ENCODE peak calls at places on chromosomes 13 and 19, in eight cellular contexts. One of them, this sample, is unnamed.

GRCh38 chr19:49335071-49335783 is at the start of gene CD37:
- DNase-seq in suprapubic skin: peak; percentile 74
- DNase-seq in GM12878: no peak
- DNase-seq in spleen: peak; percentile 90
- DNase-seq in endothelial cell of umbilical vein: no peak
- DNase-seq in stomach: peak; percentile 33
- DNase-seq in breast epithelium: peak; percentile 49
- DNase-seq in prostate gland: no peak
- DNase-seq in this sample: no peak

GRCh38 chr13:21060063-21060826 is 1.1 kb downstream of the LATS2 start:
- DNase-seq in suprapubic skin: no peak
- DNase-seq in GM12878: no peak
- DNase-seq in spleen: peak; percentile 88
- DNase-seq in endothelial cell of umbilical vein: peak; percentile 42
- DNase-seq in stomach: peak; percentile 52
- DNase-seq in breast epithelium: no peak
- DNase-seq in prostate gland: peak; percentile 17
- DNase-seq in this sample: no peak

GRCh38 chr13:96089749-96090239 is at the start of gene HS6ST3:
- DNase-seq in suprapubic skin: no peak
- DNase-seq in GM12878: no peak
- DNase-seq in spleen: no peak
- DNase-seq in endothelial cell of umbilical vein: peak; percentile 15
- DNase-seq in stomach: peak; percentile 73
- DNase-seq in breast epithelium: no peak
- DNase-seq in prostate gland: peak; percentile 10
- DNase-seq in this sample: no peak

GRCh38 chr13:33367931-33368330 is 82.4 kb upstream of the STARD13 start:
- DNase-seq in suprapubic skin: no peak
- DNase-seq in GM12878: peak; percentile 23
- DNase-seq in spleen: no peak
- DNase-seq in endothelial cell of umbilical vein: peak; percentile 15
- DNase-seq in stomach: peak; percentile 58
- DNase-seq in breast epithelium: no peak
- DNase-seq in prostate gland: no peak
- DNase-seq in this sample: no peak

GRCh38 chr13:101354895-101355294 is 61.4 kb downstream of the NALCN start:
- DNase-seq in suprapubic skin: no peak
- DNase-seq in GM12878: no peak
- DNase-seq in spleen: no peak
- DNase-seq in endothelial cell of umbilical vein: no peak
- DNase-seq in stomach: no peak
- DNase-seq in breast epithelium: no peak
- DNase-seq in prostate gland: no peak
- DNase-seq in this sample: no peak

GRCh38 chr19:57239982-57240310 is 486 bp upstream of the ZNF805 start:
- DNase-seq in suprapubic skin: no peak
- DNase-seq in GM12878: no peak
- DNase-seq in spleen: no peak
- DNase-seq in endothelial cell of umbilical vein: no peak
- DNase-seq in stomach: no peak
- DNase-seq in breast epithelium: no peak
- DNase-seq in prostate gland: no peak
- DNase-seq in this sample: no peak

GRCh38 chr19:48833977-48834376 is 2.3 kb downstream of the HSD17B14 start:
- DNase-seq in suprapubic skin: no peak
- DNase-seq in GM12878: no peak
- DNase-seq in spleen: no peak
- DNase-seq in endothelial cell of umbilical vein: no peak
- DNase-seq in stomach: no peak
- DNase-seq in breast epithelium: no peak
- DNase-seq in prostate gland: no peak
- DNase-seq in this sample: no peak

GRCh38 chr13:34412295-34412694 is 529.8 kb upstream of the NBEA start:
- DNase-seq in suprapubic skin: no peak
- DNase-seq in GM12878: no peak
- DNase-seq in spleen: no peak
- DNase-seq in endothelial cell of umbilical vein: no peak
- DNase-seq in stomach: no peak
- DNase-seq in breast epithelium: no peak
- DNase-seq in prostate gland: no peak
- DNase-seq in this sample: no peak

DNA sequence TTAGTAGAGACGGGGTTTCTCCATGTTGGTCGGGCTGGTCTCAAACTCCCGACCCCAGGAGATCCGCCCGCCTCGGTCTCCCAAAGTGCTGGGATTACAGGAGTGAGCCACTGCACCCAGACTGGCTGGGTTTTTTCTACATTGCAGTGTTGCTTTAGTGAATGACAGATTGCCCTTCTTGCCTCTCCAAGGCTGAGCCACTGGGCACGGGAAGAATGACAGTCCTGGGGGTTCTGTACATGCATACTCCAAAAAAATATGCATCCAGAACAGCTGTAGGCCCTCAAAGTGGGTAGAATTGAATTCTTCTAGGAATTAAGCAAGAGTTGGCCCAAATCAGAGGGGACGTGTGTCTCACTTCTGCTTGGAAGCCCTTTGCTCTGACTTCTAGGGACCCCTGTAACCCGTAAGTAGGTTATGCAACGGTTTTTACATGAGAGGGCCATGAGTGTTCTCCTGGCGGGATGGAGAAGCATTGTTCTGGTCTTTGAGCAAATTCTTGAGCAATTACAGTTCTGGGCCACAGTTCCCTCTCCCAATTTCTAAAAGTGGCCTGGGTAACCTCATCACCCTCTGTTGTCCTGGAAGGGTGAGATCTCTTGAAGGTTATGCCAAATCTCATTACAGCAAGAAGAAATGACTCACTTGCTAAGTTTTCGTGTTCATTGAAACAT is 3.6 kb downstream of the ACTN4 start:
- DNase-seq in suprapubic skin: no peak
- DNase-seq in GM12878: no peak
- DNase-seq in spleen: no peak
- DNase-seq in endothelial cell of umbilical vein: peak; percentile 60
- DNase-seq in stomach: no peak
- DNase-seq in breast epithelium: no peak
- DNase-seq in prostate gland: no peak
- DNase-seq in this sample: peak; percentile 100
- TF ChIP-seq POLR2AphosphoS5 in suprapubic skin: no peak
- TF ChIP-seq POLR2AphosphoS5 in GM12878: no peak
- TF ChIP-seq POLR2AphosphoS5 in spleen: no peak
- TF ChIP-seq POLR2AphosphoS5 in endothelial cell of umbilical vein: no peak
- TF ChIP-seq POLR2AphosphoS5 in stomach: peak; percentile 47
- TF ChIP-seq POLR2AphosphoS5 in breast epithelium: no peak
- TF ChIP-seq POLR2AphosphoS5 in prostate gland: peak; percentile 5
- TF ChIP-seq POLR2AphosphoS5 in this sample: no peak

GRCh38 chr19:16969127-16969526 is 57.5 kb downstream of the CPAMD8 start:
- DNase-seq in suprapubic skin: no peak
- DNase-seq in GM12878: no peak
- DNase-seq in spleen: no peak
- DNase-seq in endothelial cell of umbilical vein: no peak
- DNase-seq in stomach: no peak
- DNase-seq in breast epithelium: peak; percentile 9
- DNase-seq in prostate gland: no peak
- DNase-seq in this sample: no peak
- TF ChIP-seq CTCF in suprapubic skin: peak; percentile 27
- TF ChIP-seq CTCF in GM12878: peak; percentile 23
- TF ChIP-seq CTCF in spleen: no peak
- TF ChIP-seq CTCF in endothelial cell of umbilical vein: no peak
- TF ChIP-seq CTCF in stomach: no peak
- TF ChIP-seq CTCF in breast epithelium: no peak
- TF ChIP-seq CTCF in prostate gland: peak; percentile 9
- TF ChIP-seq CTCF in this sample: no peak

GRCh38 chr13:48904668-48905290 is 70.9 kb upstream of the FNDC3A start:
- DNase-seq in suprapubic skin: no peak
- DNase-seq in GM12878: no peak
- DNase-seq in spleen: no peak
- DNase-seq in endothelial cell of umbilical vein: no peak
- DNase-seq in stomach: no peak
- DNase-seq in breast epithelium: no peak
- DNase-seq in prostate gland: no peak
- DNase-seq in this sample: no peak
- H3K27ac ChIP-seq in suprapubic skin: no peak overlapping the region
- H3K27ac ChIP-seq in GM12878: no peak overlapping the region
- H3K27ac ChIP-seq in spleen: no peak overlapping the region
- H3K27ac ChIP-seq in endothelial cell of umbilical vein: no peak overlapping the region
- H3K27ac ChIP-seq in stomach: no peak overlapping the region
- H3K27ac ChIP-seq in breast epithelium: no peak overlapping the region
- H3K27ac ChIP-seq in prostate gland: no peak overlapping the region
- H3K27ac ChIP-seq in this sample: no peak overlapping the region

DNA sequence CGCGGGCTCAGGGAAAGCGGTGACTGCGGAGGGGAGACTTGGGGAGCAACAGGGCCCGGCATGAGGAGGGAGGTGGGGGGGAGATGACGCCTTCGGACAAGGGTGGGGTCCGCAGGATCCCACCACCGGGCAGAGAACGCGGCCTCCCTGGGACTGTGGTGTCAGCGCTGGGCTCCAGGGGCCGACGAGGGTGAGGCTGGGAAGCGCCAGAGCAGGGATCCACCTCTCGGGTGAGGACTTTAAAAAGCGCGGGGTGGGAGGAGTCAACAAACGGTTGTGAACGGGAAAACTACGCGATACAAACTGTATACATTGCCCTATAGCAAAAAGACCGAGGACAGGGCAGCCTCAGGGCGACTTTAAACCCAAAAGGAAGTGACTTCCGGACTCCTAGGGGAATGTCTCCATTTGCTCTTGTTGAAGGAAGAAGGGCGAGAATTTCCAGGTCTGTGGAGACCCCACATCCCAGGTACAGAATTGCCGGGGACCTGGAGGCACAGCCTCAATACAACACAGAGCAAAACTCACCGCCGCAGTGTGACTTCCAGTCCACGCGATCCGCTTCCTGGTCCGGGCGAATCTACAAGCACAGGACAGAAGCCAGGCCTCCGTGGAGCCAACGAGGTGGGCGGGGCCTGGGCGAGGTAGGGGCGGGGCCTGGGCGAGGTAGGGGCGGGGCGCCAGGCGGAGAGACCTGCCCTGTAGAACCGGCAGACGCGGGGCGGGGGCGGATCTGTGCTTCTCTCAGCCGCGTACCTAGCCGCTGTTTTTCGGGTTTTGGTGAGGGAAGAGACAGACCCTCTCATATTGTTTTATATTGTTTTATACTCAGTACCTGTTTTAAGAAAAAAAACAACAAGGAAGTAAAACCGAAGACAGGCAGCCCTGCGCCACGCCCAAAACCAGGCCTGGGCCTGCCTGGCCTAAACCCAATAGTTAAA is at the start of gene ZNF888:
- DNase-seq in suprapubic skin: peak; percentile 95
- DNase-seq in GM12878: peak; percentile 57
- DNase-seq in spleen: peak; percentile 98
- DNase-seq in endothelial cell of umbilical vein: peak; percentile 86
- DNase-seq in stomach: peak; percentile 96
- DNase-seq in breast epithelium: peak; percentile 93
- DNase-seq in prostate gland: peak; percentile 92
- DNase-seq in this sample: peak; percentile 33
- TF ChIP-seq POLR2AphosphoS5 in suprapubic skin: peak; percentile 60
- TF ChIP-seq POLR2AphosphoS5 in GM12878: peak; percentile 85
- TF ChIP-seq POLR2AphosphoS5 in spleen: peak; percentile 87
- TF ChIP-seq POLR2AphosphoS5 in endothelial cell of umbilical vein: peak; percentile 77
- TF ChIP-seq POLR2AphosphoS5 in stomach: peak; percentile 87
- TF ChIP-seq POLR2AphosphoS5 in breast epithelium: peak; percentile 66
- TF ChIP-seq POLR2AphosphoS5 in prostate gland: peak; percentile 88
- TF ChIP-seq POLR2AphosphoS5 in this sample: peak; percentile 82

GRCh38 chr19:17327654-17328516 is 6.8 kb downstream of the ANO8 start:
- DNase-seq in suprapubic skin: no peak
- DNase-seq in GM12878: no peak
- DNase-seq in spleen: peak; percentile 89
- DNase-seq in endothelial cell of umbilical vein: peak; percentile 52
- DNase-seq in stomach: peak; percentile 65
- DNase-seq in breast epithelium: peak; percentile 87
- DNase-seq in prostate gland: peak; percentile 90
- DNase-seq in this sample: no peak
- TF ChIP-seq CTCF in suprapubic skin: peak; percentile 37
- TF ChIP-seq CTCF in GM12878: no peak
- TF ChIP-seq CTCF in spleen: no peak
- TF ChIP-seq CTCF in endothelial cell of umbilical vein: peak; percentile 61
- TF ChIP-seq CTCF in stomach: no peak
- TF ChIP-seq CTCF in breast epithelium: peak; percentile 44
- TF ChIP-seq CTCF in prostate gland: peak; percentile 77
- TF ChIP-seq CTCF in this sample: no peak

GRCh38 chr19:45817725-45818301 is 2.7 kb upstream of the RSPH6A start:
- DNase-seq in suprapubic skin: no peak
- DNase-seq in GM12878: no peak
- DNase-seq in spleen: peak; percentile 81
- DNase-seq in endothelial cell of umbilical vein: no peak
- DNase-seq in stomach: no peak
- DNase-seq in breast epithelium: peak; percentile 81
- DNase-seq in prostate gland: no peak
- DNase-seq in this sample: no peak

GRCh38 chr19:45817010-45817724 is 2.1 kb upstream of the RSPH6A start:
- DNase-seq in suprapubic skin: peak; percentile 97
- DNase-seq in GM12878: peak; percentile 75
- DNase-seq in spleen: peak; percentile 99
- DNase-seq in endothelial cell of umbilical vein: peak; percentile 95
- DNase-seq in stomach: peak; percentile 96
- DNase-seq in breast epithelium: peak; percentile 95
- DNase-seq in prostate gland: peak; percentile 89
- DNase-seq in this sample: peak; percentile 67

GRCh38 chr19:45814851-45815481 is at the start of gene RSPH6A:
- DNase-seq in suprapubic skin: no peak
- DNase-seq in GM12878: no peak
- DNase-seq in spleen: no peak
- DNase-seq in endothelial cell of umbilical vein: no peak
- DNase-seq in stomach: no peak
- DNase-seq in breast epithelium: no peak
- DNase-seq in prostate gland: no peak
- DNase-seq in this sample: no peak

GRCh38 chr19:45815501-45816216 is 551 bp upstream of the RSPH6A start:
- DNase-seq in suprapubic skin: no peak
- DNase-seq in GM12878: no peak
- DNase-seq in spleen: no peak
- DNase-seq in endothelial cell of umbilical vein: peak; percentile 44
- DNase-seq in stomach: no peak
- DNase-seq in breast epithelium: no peak
- DNase-seq in prostate gland: no peak
- DNase-seq in this sample: no peak

GRCh38 chr19:45816236-45817009 is 1.3 kb upstream of the RSPH6A start:
- DNase-seq in suprapubic skin: no peak
- DNase-seq in GM12878: no peak
- DNase-seq in spleen: no peak
- DNase-seq in endothelial cell of umbilical vein: no peak
- DNase-seq in stomach: no peak
- DNase-seq in breast epithelium: no peak
- DNase-seq in prostate gland: no peak
- DNase-seq in this sample: no peak
- H3K27ac ChIP-seq in suprapubic skin: no peak overlapping the region
- H3K27ac ChIP-seq in GM12878: no peak overlapping the region
- H3K27ac ChIP-seq in spleen: no peak overlapping the region
- H3K27ac ChIP-seq in endothelial cell of umbilical vein: no peak overlapping the region
- H3K27ac ChIP-seq in stomach: no peak overlapping the region
- H3K27ac ChIP-seq in breast epithelium: no peak overlapping the region
- H3K27ac ChIP-seq in prostate gland: no peak overlapping the region
- H3K27ac ChIP-seq in this sample: no peak overlapping the region